ENCODE peak calls at places on chromosomes 11 and 22, in four cellular contexts. T is HEK293T, S is WTC11, W is K562. Q is an unnamed sample.

GRCh38 chr11:128926000-128926399 is 16.7 kb downstream of the TP53AIP1 start:
- DNase-seq in W (no peak), S (no peak), T (no peak), Q (no peak)

GRCh38 chr11:56611174-56611573 is 3.5 kb downstream of the OR5M1 start:
- DNase-seq in S (no peak), W (no peak), T (no peak), Q (no peak)

GRCh38 chr11:130323452-130324448 is 9.0 kb upstream of the ZBTB44 start:
- DNase-seq in T (no peak), W (no peak), S (no peak), Q (no peak)

GRCh38 chr11:62315416-62315815 is 16.5 kb upstream of the SCGB1D4 start:
- DNase-seq in T (no peak), S (no peak), W (no peak), Q (no peak)

GRCh38 chr22:28906312-28906711 is 22.9 kb downstream of the ZNRF3 start:
- DNase-seq in T (no peak), S (no peak), W (no peak), Q (no peak)

GRCh38 chr22:42202669-42203068 is 67.8 kb downstream of the TCF20 start:
- DNase-seq in W (no peak), S (no peak), T (no peak), Q (no peak)

GRCh38 chr11:120182357-120182756 is 28.5 kb upstream of the OAF start:
- DNase-seq in T (no peak), W (no peak), S (no peak), Q (no peak)

GRCh38 chr11:120208777-120209176 is 2.1 kb upstream of the OAF start:
- DNase-seq in S (no peak), W (no peak), T (no peak), Q (peak)

GRCh38 chr22:29152381-29153138 is 53.1 kb upstream of the EMID1 start:
- DNase-seq in W (peak), T (no peak), S (peak), Q (no peak)

GRCh38 chr22:44729391-44730012 is 22.9 kb upstream of the ARHGAP8 start:
- DNase-seq in W (no peak), S (no peak), T (no peak), Q (no peak)

GRCh38 chr11:109106201-109106906 is 315.6 kb upstream of the C11orf87 start:
- DNase-seq in T (no peak), S (peak), W (no peak), Q (no peak)

GRCh38 chr11:102666331-102666957 is 39.1 kb downstream of the MMP27 start:
- DNase-seq in S (no peak), W (peak), T (peak), Q (peak)

GRCh38 chr11:33248416-33248957 is 8.7 kb upstream of the HIPK3 start:
- DNase-seq in S (no peak), W (no peak), T (no peak), Q (peak)

GRCh38 chr11:94196363-94196762 is 67.7 kb downstream of the PANX1 start:
- DNase-seq in S (no peak), W (no peak), T (no peak), Q (no peak)

GRCh38 chr11:120227228-120227852 is 12.6 kb upstream of the POU2F3 start:
- DNase-seq in W (no peak), T (no peak), S (no peak), Q (no peak)

GRCh38 chr22:39319284-39320170 is at the start of gene RPL3:
- DNase-seq in T (peak), W (peak), S (peak), Q (peak)

GRCh38 chr22:49628351-49629023 is 199.2 kb downstream of the BRD1 start:
- DNase-seq in W (no peak), S (peak), T (no peak), Q (no peak)

GRCh38 chr22:43996170-43996980 is 27.7 kb upstream of the PARVB start:
- DNase-seq in W (no peak), T (no peak), S (no peak), Q (no peak)

GRCh38 chr22:26584010-26584409 is 5.9 kb downstream of the TPST2 start:
- DNase-seq in S (no peak), T (no peak), W (no peak), Q (no peak)

GRCh38 chr22:19530751-19531150 is 6.5 kb upstream of the CLDN5 start:
- DNase-seq in T (peak), W (peak), S (no peak), Q (no peak)

GRCh38 chr22:26674211-26675190 is 17.1 kb downstream of the MIAT start:
- DNase-seq in W (peak), S (no peak), T (no peak), Q (no peak)

GRCh38 chr22:24431309-24432034 is 4.1 kb downstream of the ADORA2A start:
- DNase-seq in T (no peak), W (no peak), S (no peak), Q (no peak)

GRCh38 chr11:125085301-125086081 is 22.4 kb downstream of the SLC37A2 start:
- DNase-seq in W (no peak), S (peak), T (no peak), Q (no peak)

GRCh38 chr22:38427940-38428339 is 27.1 kb downstream of the KCNJ4 start:
- DNase-seq in T (no peak), S (no peak), W (no peak), Q (no peak)

GRCh38 chr11:12200359-12201015 is 90.1 kb downstream of the MICAL2 start:
- DNase-seq in S (no peak), W (no peak), T (no peak), Q (no peak)

GRCh38 chr11:127247261-127247660 is 246.7 kb upstream of the KIRREL3 start:
- DNase-seq in W (no peak), T (no peak), S (no peak), Q (no peak)

GRCh38 chr11:119369035-119369925 is 12.2 kb downstream of the USP2 start:
- DNase-seq in S (no peak), T (no peak), W (no peak), Q (peak)

GRCh38 chr11:69044111-69045013 is 4.4 kb upstream of the TPCN2 start:
- DNase-seq in W (no peak), S (peak), T (peak), Q (peak)

GRCh38 chr11:22597062-22597461 is 28.6 kb downstream of the FANCF start:
- DNase-seq in S (no peak), T (no peak), W (no peak), Q (no peak)

DNA sequence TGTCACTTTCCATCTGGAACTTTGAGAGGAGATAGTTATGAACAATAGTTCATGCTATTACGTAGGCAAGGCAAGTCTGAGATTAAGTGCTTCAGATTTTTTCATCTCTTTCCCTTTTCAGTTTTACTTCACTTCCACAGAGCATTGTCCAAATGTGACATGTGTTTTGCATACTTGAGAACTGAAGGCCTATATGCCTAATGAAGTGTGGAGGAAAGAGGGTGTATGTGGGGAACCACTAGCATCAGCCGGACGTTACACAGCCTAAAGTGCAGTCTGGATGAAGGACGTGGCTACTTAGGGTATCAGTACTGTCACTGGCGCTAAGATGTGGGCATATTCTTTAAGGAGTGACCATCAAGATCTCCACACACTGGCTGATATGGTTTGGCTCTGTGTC is 26.2 kb downstream of the FANCF start:
- DNase-seq in T (no peak), W (no peak), S (no peak), Q (no peak)
- TF ChIP-seq ELF4 in T (no peak), W (no peak), S (no peak), Q (no peak)

DNA sequence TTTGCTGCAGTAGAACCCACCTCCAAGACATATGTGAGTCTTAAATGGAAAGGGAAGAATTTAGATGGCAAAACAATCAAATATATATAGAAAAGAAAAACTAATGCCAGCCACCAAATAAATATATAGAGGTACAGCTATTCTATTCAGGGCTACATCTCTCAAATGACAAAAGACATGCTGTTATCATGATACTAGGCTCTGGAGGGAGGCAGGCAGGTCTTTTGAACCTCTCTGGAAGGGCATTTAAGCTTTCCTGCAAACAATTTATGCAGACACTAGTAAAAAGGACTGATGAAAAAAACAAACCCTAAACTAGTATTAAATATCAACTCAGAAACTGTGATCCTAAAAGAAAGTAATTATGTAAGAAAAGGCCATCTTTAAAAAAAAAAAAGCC is 24.4 kb downstream of the UEVLD start:
- DNase-seq in T (no peak), W (no peak), S (no peak), Q (no peak)
- TF ChIP-seq ELF4 in T (no peak), W (no peak), S (no peak), Q (no peak)

DNA sequence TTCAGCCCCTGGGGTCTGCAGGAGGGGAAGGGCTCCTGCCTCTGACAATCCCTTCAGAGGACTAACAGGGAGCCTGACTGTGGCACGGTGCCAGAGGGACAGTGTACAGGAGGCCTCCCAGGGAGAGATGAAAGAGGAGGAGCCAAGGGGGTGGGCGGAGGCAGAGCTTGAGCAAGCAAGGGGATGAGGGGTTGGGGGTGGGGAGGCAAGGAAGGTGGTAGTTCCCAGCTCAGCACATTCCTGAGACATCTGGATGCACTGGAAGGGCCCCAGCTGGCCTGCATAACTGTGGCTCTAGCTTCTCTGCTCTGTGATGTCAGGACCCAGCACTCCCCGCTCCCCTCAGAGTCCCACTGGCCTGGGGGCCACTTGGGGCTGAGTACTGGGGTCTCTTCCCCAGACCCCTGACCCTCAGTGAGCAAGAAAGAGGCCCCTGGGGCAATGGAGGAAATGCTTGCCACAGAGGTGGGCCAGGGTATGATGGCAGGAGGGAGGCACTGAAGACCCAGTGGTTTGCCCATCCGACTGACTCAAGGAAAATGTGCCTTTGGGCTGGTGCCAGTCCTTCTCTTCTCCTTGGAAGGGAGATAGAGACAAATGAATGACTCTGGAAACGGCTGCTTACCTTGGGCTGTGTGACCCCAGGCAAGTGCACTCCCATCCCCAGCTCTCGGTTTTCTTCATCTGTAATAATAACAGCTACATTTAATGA is 13.3 kb downstream of the CREB3L1 start:
- DNase-seq in T (peak), S (peak), W (peak), Q (no peak)
- TF ChIP-seq ELF4 in T (no peak), S (no peak), W (no peak), Q (no peak)

GRCh38 chr11:26227883-26228502 is 103.9 kb upstream of the ANO3 start:
- DNase-seq in S (no peak), W (no peak), T (no peak), Q (no peak)

GRCh38 chr11:26228778-26229177 is 103.2 kb upstream of the ANO3 start:
- DNase-seq in W (no peak), T (no peak), S (no peak), Q (no peak)

GRCh38 chr11:26229270-26229669 is 102.7 kb upstream of the ANO3 start:
- DNase-seq in T (no peak), S (no peak), W (no peak), Q (no peak)

GRCh38 chr11:26225643-26226042 is 106.3 kb upstream of the ANO3 start:
- DNase-seq in S (no peak), W (no peak), T (no peak), Q (no peak)

GRCh38 chr11:26227311-26227710 is 104.6 kb upstream of the ANO3 start:
- DNase-seq in S (no peak), W (no peak), T (no peak), Q (peak)
- TF ChIP-seq ELF4 in S (no peak), W (no peak), T (no peak), Q (no peak)

GRCh38 chr22:32395107-32395506 is 16.9 kb downstream of the RTCB start:
- DNase-seq in S (no peak), T (no peak), W (no peak), Q (no peak)

GRCh38 chr22:32385681-32386080 is 26.4 kb downstream of the RTCB start:
- DNase-seq in T (no peak), W (no peak), S (no peak), Q (no peak)

GRCh38 chr22:32389685-32390084 is 22.4 kb downstream of the RTCB start:
- DNase-seq in S (peak), T (no peak), W (no peak), Q (no peak)
- TF ChIP-seq ELF4 in S (no peak), T (no peak), W (no peak), Q (no peak)

DNA sequence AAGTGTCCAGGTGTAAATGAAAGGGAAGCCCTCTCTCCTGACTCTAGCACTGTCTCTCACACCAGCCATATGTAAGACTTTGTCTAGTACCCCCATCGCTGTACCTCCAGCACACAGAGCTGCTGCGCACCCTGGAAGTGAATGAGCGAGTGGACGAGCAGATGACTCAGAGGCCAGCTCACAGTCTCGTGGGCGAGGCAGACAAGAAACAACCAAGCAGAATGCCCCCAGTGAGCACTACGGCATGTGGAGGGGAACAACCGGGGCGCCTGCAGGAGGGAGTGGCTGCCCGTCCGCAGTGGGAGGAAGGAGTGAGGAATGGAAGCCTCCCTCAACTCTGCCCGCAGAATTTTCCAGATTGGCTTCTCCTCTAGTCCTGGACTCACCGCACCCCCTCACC is 46.4 kb downstream of the MCM5 start:
- DNase-seq in T (no peak), S (no peak), W (no peak), Q (no peak)
- TF ChIP-seq ELF4 in T (no peak), S (no peak), W (no peak), Q (no peak)

GRCh38 chr11:45560153-45560934 is 105.1 kb downstream of the CHST1 start:
- DNase-seq in T (no peak), W (no peak), S (no peak), Q (no peak)
- TF ChIP-seq ELF4 in T (no peak), W (no peak), S (no peak), Q (no peak)